ENCODE peak calls at places on chromosome 15, in ten cellular contexts. One of them, this sample, is unnamed.
A peak's percentile ranks its signal among the peaks of the same experiment; 100 is the strongest.

GRCh38 chr15:61831505-61831921 is 228.7 kb downstream of the VPS13C start:
- DNase-seq in pancreas: no peak
- DNase-seq in prostate gland: no peak
- DNase-seq in glutamatergic neuron: no peak
- DNase-seq in stomach: no peak
- DNase-seq in K562: no peak
- DNase-seq in psoas muscle: no peak
- DNase-seq in neural crest cell: no peak
- DNase-seq in uterus: no peak
- DNase-seq in cardiac fibroblast: no peak
- DNase-seq in this sample: no peak

GRCh38 chr15:82664021-82664420 is 16.9 kb upstream of the CPEB1 start:
- DNase-seq in pancreas: no peak
- DNase-seq in prostate gland: no peak
- DNase-seq in glutamatergic neuron: no peak
- DNase-seq in stomach: peak; percentile 5
- DNase-seq in K562: no peak
- DNase-seq in psoas muscle: no peak
- DNase-seq in neural crest cell: no peak
- DNase-seq in uterus: no peak
- DNase-seq in cardiac fibroblast: no peak
- DNase-seq in this sample: no peak

GRCh38 chr15:62781081-62781497 is 261.5 kb upstream of the TPM1 start:
- DNase-seq in pancreas: no peak
- DNase-seq in prostate gland: no peak
- DNase-seq in glutamatergic neuron: peak; percentile 49
- DNase-seq in stomach: no peak
- DNase-seq in K562: peak; percentile 3
- DNase-seq in psoas muscle: no peak
- DNase-seq in neural crest cell: no peak
- DNase-seq in uterus: no peak
- DNase-seq in cardiac fibroblast: peak; percentile 73
- DNase-seq in this sample: no peak

GRCh38 chr15:62524848-62525247 is 359.8 kb upstream of the C2CD4B start:
- DNase-seq in pancreas: no peak
- DNase-seq in prostate gland: no peak
- DNase-seq in glutamatergic neuron: no peak
- DNase-seq in stomach: no peak
- DNase-seq in K562: no peak
- DNase-seq in psoas muscle: no peak
- DNase-seq in neural crest cell: no peak
- DNase-seq in uterus: no peak
- DNase-seq in cardiac fibroblast: no peak
- DNase-seq in this sample: no peak

GRCh38 chr15:100918690-100919480 is at the start of gene LRRK1:
- DNase-seq in pancreas: peak; percentile 63
- DNase-seq in prostate gland: no peak
- DNase-seq in glutamatergic neuron: peak; percentile 34
- DNase-seq in stomach: no peak
- DNase-seq in K562: peak; percentile 28
- DNase-seq in psoas muscle: peak; percentile 51
- DNase-seq in neural crest cell: no peak
- DNase-seq in uterus: no peak
- DNase-seq in cardiac fibroblast: peak; percentile 61
- DNase-seq in this sample: peak; percentile 54

GRCh38 chr15:47358876-47359275 is 358.4 kb upstream of the SEMA6D start:
- DNase-seq in pancreas: no peak
- DNase-seq in prostate gland: no peak
- DNase-seq in glutamatergic neuron: no peak
- DNase-seq in stomach: no peak
- DNase-seq in K562: no peak
- DNase-seq in psoas muscle: no peak
- DNase-seq in neural crest cell: no peak
- DNase-seq in uterus: no peak
- DNase-seq in cardiac fibroblast: no peak
- DNase-seq in this sample: no peak

GRCh38 chr15:50506121-50506520 is 40.3 kb downstream of the USP50 start:
- DNase-seq in pancreas: no peak
- DNase-seq in prostate gland: no peak
- DNase-seq in glutamatergic neuron: peak; percentile 30
- DNase-seq in stomach: no peak
- DNase-seq in K562: peak; percentile 38
- DNase-seq in psoas muscle: no peak
- DNase-seq in neural crest cell: peak; percentile 5
- DNase-seq in uterus: no peak
- DNase-seq in cardiac fibroblast: no peak
- DNase-seq in this sample: peak; percentile 29

GRCh38 chr15:93088981-93089854 is at the start of gene RGMA:
- DNase-seq in pancreas: peak; percentile 46
- DNase-seq in prostate gland: no peak
- DNase-seq in glutamatergic neuron: peak; percentile 77
- DNase-seq in stomach: no peak
- DNase-seq in K562: no peak
- DNase-seq in psoas muscle: peak; percentile 66
- DNase-seq in neural crest cell: peak; percentile 45
- DNase-seq in uterus: peak; percentile 38
- DNase-seq in cardiac fibroblast: no peak
- DNase-seq in this sample: peak; percentile 74

GRCh38 chr15:60594071-60594470 is 115.1 kb upstream of the ICE2 start:
- DNase-seq in pancreas: no peak
- DNase-seq in prostate gland: no peak
- DNase-seq in glutamatergic neuron: no peak
- DNase-seq in stomach: no peak
- DNase-seq in K562: no peak
- DNase-seq in psoas muscle: no peak
- DNase-seq in neural crest cell: no peak
- DNase-seq in uterus: no peak
- DNase-seq in cardiac fibroblast: no peak
- DNase-seq in this sample: no peak

GRCh38 chr15:60591491-60592385 is 112.8 kb upstream of the ICE2 start:
- DNase-seq in pancreas: peak; percentile 73
- DNase-seq in prostate gland: peak; percentile 27
- DNase-seq in glutamatergic neuron: peak; percentile 50
- DNase-seq in stomach: peak; percentile 34
- DNase-seq in K562: no peak
- DNase-seq in psoas muscle: peak; percentile 69
- DNase-seq in neural crest cell: peak; percentile 26
- DNase-seq in uterus: peak; percentile 34
- DNase-seq in cardiac fibroblast: peak; percentile 27
- DNase-seq in this sample: peak; percentile 62

GRCh38 chr15:60590935-60591490 is 112.1 kb upstream of the ICE2 start:
- DNase-seq in pancreas: peak; percentile 71
- DNase-seq in prostate gland: peak; percentile 39
- DNase-seq in glutamatergic neuron: peak; percentile 80
- DNase-seq in stomach: peak; percentile 55
- DNase-seq in K562: no peak
- DNase-seq in psoas muscle: peak; percentile 62
- DNase-seq in neural crest cell: peak; percentile 36
- DNase-seq in uterus: peak; percentile 49
- DNase-seq in cardiac fibroblast: peak; percentile 42
- DNase-seq in this sample: peak; percentile 68

GRCh38 chr15:60589728-60590127 is 110.8 kb upstream of the ICE2 start:
- DNase-seq in pancreas: no peak
- DNase-seq in prostate gland: no peak
- DNase-seq in glutamatergic neuron: no peak
- DNase-seq in stomach: no peak
- DNase-seq in K562: no peak
- DNase-seq in psoas muscle: no peak
- DNase-seq in neural crest cell: no peak
- DNase-seq in uterus: no peak
- DNase-seq in cardiac fibroblast: no peak
- DNase-seq in this sample: no peak

DNA sequence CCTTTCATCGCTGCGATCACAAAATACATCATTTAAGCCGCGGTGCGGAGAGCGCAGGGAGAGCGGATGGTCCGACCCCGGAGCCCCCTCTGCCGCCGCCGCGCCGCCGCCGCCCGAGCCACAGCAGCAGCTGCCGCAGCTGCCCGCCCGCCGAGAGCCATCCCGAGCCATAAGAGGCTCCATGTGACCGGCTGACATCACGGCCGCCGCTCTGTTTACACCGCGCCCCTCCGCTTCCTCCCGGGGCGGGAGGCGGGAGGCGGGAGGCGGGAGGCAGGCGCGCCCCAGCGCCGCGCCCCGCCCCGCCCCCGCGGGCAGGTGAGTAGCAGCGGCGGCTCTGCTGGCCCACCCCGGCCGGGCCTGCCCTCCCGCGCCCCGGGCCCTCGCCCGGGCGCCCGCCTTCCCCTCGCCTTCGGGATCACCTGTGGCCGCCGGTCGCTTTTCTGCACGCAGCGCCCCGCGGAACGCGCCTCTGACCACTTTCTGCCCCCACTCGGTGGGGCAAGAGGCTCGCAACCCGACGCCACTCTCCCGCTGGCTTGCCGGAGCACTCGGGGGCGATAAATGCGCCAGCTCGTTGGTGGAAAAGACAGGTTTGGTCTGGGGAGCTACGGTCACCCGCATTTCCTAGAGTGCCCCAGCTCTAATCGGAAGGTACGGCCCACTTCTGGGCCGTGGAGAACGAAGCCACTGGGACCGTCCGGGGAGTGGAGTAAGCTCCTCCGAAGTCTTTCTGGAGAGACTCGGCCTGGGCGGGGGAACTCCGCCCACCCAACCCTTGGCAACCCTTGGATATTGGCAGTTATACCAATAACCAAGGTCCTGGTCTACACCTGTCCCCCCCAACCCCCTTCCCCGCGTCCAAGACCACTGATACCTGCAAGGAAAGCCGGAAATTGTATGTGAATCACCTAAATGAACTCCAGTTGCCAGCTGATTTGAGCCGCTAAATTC is 113.7 kb upstream of the ICE2 start:
- DNase-seq in pancreas: peak; percentile 91
- DNase-seq in prostate gland: peak; percentile 90
- DNase-seq in glutamatergic neuron: peak; percentile 82
- DNase-seq in stomach: peak; percentile 86
- DNase-seq in K562: peak; percentile 54
- DNase-seq in psoas muscle: peak; percentile 88
- DNase-seq in neural crest cell: peak; percentile 56
- DNase-seq in uterus: peak; percentile 80
- DNase-seq in cardiac fibroblast: peak; percentile 72
- DNase-seq in this sample: peak; percentile 88
- TF ChIP-seq CTCF in pancreas: no peak
- TF ChIP-seq CTCF in prostate gland: no peak
- TF ChIP-seq CTCF in glutamatergic neuron: no peak
- TF ChIP-seq CTCF in stomach: no peak
- TF ChIP-seq CTCF in K562: no peak
- TF ChIP-seq CTCF in psoas muscle: peak; percentile 25
- TF ChIP-seq CTCF in neural crest cell: peak; percentile 40
- TF ChIP-seq CTCF in uterus: no peak
- TF ChIP-seq CTCF in cardiac fibroblast: peak; percentile 25
- TF ChIP-seq CTCF in this sample: no peak

GRCh38 chr15:28124841-28125240 is 25.7 kb upstream of the OCA2 start:
- DNase-seq in pancreas: no peak
- DNase-seq in prostate gland: no peak
- DNase-seq in glutamatergic neuron: no peak
- DNase-seq in stomach: no peak
- DNase-seq in K562: no peak
- DNase-seq in psoas muscle: no peak
- DNase-seq in neural crest cell: no peak
- DNase-seq in uterus: no peak
- DNase-seq in cardiac fibroblast: no peak
- DNase-seq in this sample: no peak

GRCh38 chr15:28122038-28122949 is 23.2 kb upstream of the OCA2 start:
- DNase-seq in pancreas: no peak
- DNase-seq in prostate gland: no peak
- DNase-seq in glutamatergic neuron: no peak
- DNase-seq in stomach: no peak
- DNase-seq in K562: no peak
- DNase-seq in psoas muscle: no peak
- DNase-seq in neural crest cell: no peak
- DNase-seq in uterus: no peak
- DNase-seq in cardiac fibroblast: no peak
- DNase-seq in this sample: no peak

GRCh38 chr15:28120359-28120640 is 21.2 kb upstream of the OCA2 start:
- DNase-seq in pancreas: no peak
- DNase-seq in prostate gland: no peak
- DNase-seq in glutamatergic neuron: no peak
- DNase-seq in stomach: no peak
- DNase-seq in K562: no peak
- DNase-seq in psoas muscle: no peak
- DNase-seq in neural crest cell: no peak
- DNase-seq in uterus: no peak
- DNase-seq in cardiac fibroblast: no peak
- DNase-seq in this sample: no peak

GRCh38 chr15:28125673-28126651 is 26.8 kb upstream of the OCA2 start:
- DNase-seq in pancreas: no peak
- DNase-seq in prostate gland: peak; percentile 43
- DNase-seq in glutamatergic neuron: no peak
- DNase-seq in stomach: no peak
- DNase-seq in K562: peak; percentile 61
- DNase-seq in psoas muscle: no peak
- DNase-seq in neural crest cell: peak; percentile 35
- DNase-seq in uterus: no peak
- DNase-seq in cardiac fibroblast: peak; percentile 72
- DNase-seq in this sample: no peak

GRCh38 chr15:28123408-28124023 is 24.4 kb upstream of the OCA2 start:
- DNase-seq in pancreas: peak; percentile 79
- DNase-seq in prostate gland: peak; percentile 89
- DNase-seq in glutamatergic neuron: peak; percentile 90
- DNase-seq in stomach: peak; percentile 77
- DNase-seq in K562: peak; percentile 71
- DNase-seq in psoas muscle: peak; percentile 51
- DNase-seq in neural crest cell: peak; percentile 81
- DNase-seq in uterus: no peak
- DNase-seq in cardiac fibroblast: peak; percentile 78
- DNase-seq in this sample: peak; percentile 80
- TF ChIP-seq CTCF in pancreas: peak; percentile 58
- TF ChIP-seq CTCF in prostate gland: peak; percentile 44
- TF ChIP-seq CTCF in glutamatergic neuron: peak; percentile 68
- TF ChIP-seq CTCF in stomach: peak; percentile 40
- TF ChIP-seq CTCF in K562: peak; percentile 75
- TF ChIP-seq CTCF in psoas muscle: peak; percentile 58
- TF ChIP-seq CTCF in neural crest cell: peak; percentile 77
- TF ChIP-seq CTCF in uterus: no peak
- TF ChIP-seq CTCF in cardiac fibroblast: peak; percentile 80
- TF ChIP-seq CTCF in this sample: peak; percentile 64

DNA sequence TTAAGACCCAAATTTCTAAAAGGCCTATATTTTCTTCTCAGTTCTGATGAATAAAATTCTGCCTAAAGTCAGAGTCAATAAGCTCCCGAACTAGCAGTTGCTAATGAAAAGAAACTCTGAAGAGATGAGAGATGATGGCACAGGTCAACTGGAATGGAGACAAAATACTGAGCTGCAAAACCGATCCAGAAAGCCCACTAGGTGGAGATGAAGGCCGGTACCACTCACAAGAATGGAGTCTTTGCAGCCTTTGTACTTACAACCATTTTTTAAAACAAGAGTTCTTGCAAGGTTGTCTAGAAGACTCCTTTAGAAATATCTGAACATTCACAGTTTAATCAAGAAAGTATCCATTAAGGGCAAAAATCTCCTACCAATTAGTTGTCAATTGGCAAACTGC is 119.9 kb upstream of the TJP1 start:
- DNase-seq in pancreas: no peak
- DNase-seq in prostate gland: no peak
- DNase-seq in glutamatergic neuron: no peak
- DNase-seq in stomach: no peak
- DNase-seq in K562: no peak
- DNase-seq in psoas muscle: no peak
- DNase-seq in neural crest cell: no peak
- DNase-seq in uterus: no peak
- DNase-seq in cardiac fibroblast: peak; percentile 33
- DNase-seq in this sample: no peak
- TF ChIP-seq CTCF in pancreas: no peak
- TF ChIP-seq CTCF in prostate gland: no peak
- TF ChIP-seq CTCF in glutamatergic neuron: no peak
- TF ChIP-seq CTCF in stomach: no peak
- TF ChIP-seq CTCF in K562: peak; percentile 18
- TF ChIP-seq CTCF in psoas muscle: no peak
- TF ChIP-seq CTCF in neural crest cell: peak; percentile 41
- TF ChIP-seq CTCF in uterus: peak; percentile 22
- TF ChIP-seq CTCF in cardiac fibroblast: peak; percentile 30
- TF ChIP-seq CTCF in this sample: no peak

DNA sequence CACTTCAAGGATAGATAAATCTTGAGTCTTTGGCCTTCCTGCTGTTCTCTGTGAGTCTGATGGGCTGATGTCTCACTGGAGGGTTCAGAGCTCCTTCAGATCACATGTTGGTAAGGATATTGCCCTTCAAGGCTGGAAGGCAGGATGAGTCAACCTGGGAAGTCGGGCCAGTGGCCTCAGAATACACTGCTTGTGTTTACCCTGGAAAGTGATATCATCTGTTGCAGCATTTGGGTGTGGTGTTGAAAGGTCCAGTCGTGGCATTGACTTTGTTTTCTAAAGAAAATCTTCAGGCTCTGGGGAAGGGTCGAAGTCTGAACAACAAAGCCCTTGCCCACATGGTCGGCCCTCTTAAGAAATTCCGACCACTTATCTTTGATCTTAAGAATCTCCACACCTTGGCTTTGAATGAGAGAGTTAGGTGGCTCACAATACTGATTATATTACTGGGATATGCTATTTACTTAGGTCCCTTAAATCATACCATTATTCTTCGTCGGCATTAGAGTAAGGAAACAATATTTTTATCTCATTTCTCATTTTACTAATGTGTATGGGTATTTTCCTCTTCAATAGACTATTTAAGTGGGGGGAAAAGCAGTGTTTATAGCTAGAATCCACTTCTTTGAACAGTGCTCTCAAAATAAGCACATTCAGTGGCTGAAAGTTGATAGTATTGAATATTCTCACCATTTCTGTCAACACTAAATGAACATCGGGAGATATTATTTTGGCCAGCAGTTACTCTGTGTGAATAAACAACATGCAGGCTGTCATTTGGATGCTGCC is 303.9 kb upstream of the RASGRP1 start:
- DNase-seq in pancreas: no peak
- DNase-seq in prostate gland: no peak
- DNase-seq in glutamatergic neuron: no peak
- DNase-seq in stomach: peak; percentile 36
- DNase-seq in K562: no peak
- DNase-seq in psoas muscle: peak; percentile 58
- DNase-seq in neural crest cell: no peak
- DNase-seq in uterus: no peak
- DNase-seq in cardiac fibroblast: peak; percentile 86
- DNase-seq in this sample: no peak
- TF ChIP-seq CTCF in pancreas: no peak
- TF ChIP-seq CTCF in prostate gland: no peak
- TF ChIP-seq CTCF in glutamatergic neuron: no peak
- TF ChIP-seq CTCF in stomach: no peak
- TF ChIP-seq CTCF in K562: no peak
- TF ChIP-seq CTCF in psoas muscle: no peak
- TF ChIP-seq CTCF in neural crest cell: no peak
- TF ChIP-seq CTCF in uterus: no peak
- TF ChIP-seq CTCF in cardiac fibroblast: no peak
- TF ChIP-seq CTCF in this sample: no peak